ENCODE peak calls at places on chromosomes 16 and 17, in five cellular contexts. One of them, this sample, is unnamed.

GRCh38 chr17:49548506-49549310 is 27.0 kb upstream of the NXPH3 start:
- DNase-seq in thoracic aorta: no peak
- DNase-seq in fibroblast of the aortic adventitia: peak
- DNase-seq in BJ: no peak
- DNase-seq in A549: peak
- DNase-seq in this sample: peak

GRCh38 chr17:4483012-4483840 is 15.5 kb upstream of the SPNS2 start:
- DNase-seq in A549: peak
- DNase-seq in thoracic aorta: no peak
- DNase-seq in BJ: no peak
- DNase-seq in fibroblast of the aortic adventitia: no peak
- DNase-seq in this sample: no peak

GRCh38 chr17:68468334-68468733 is 11.0 kb upstream of the WIPI1 start:
- DNase-seq in fibroblast of the aortic adventitia: peak
- DNase-seq in BJ: no peak
- DNase-seq in A549: no peak
- DNase-seq in thoracic aorta: no peak
- DNase-seq in this sample: peak

GRCh38 chr17:20174588-20175265 is 165.6 kb downstream of the SPECC1 start:
- DNase-seq in BJ: no peak
- DNase-seq in fibroblast of the aortic adventitia: peak
- DNase-seq in thoracic aorta: no peak
- DNase-seq in A549: no peak
- DNase-seq in this sample: peak

GRCh38 chr16:72878301-72879269 is 169.3 kb downstream of the ZFHX3 start:
- DNase-seq in thoracic aorta: no peak
- DNase-seq in BJ: no peak
- DNase-seq in A549: no peak
- DNase-seq in fibroblast of the aortic adventitia: peak
- DNase-seq in this sample: peak

GRCh38 chr17:48027322-48027981 is 10.1 kb downstream of the COPZ2 start:
- DNase-seq in BJ: no peak
- DNase-seq in fibroblast of the aortic adventitia: no peak
- DNase-seq in A549: no peak
- DNase-seq in thoracic aorta: no peak
- DNase-seq in this sample: no peak

GRCh38 chr17:6361733-6362132 is 73.2 kb downstream of the AIPL1 start:
- DNase-seq in BJ: no peak
- DNase-seq in A549: no peak
- DNase-seq in thoracic aorta: no peak
- DNase-seq in fibroblast of the aortic adventitia: no peak
- DNase-seq in this sample: no peak

GRCh38 chr16:88633684-88634140 is 4.7 kb upstream of the IL17C start:
- DNase-seq in A549: peak
- DNase-seq in BJ: no peak
- DNase-seq in fibroblast of the aortic adventitia: peak
- DNase-seq in thoracic aorta: no peak
- DNase-seq in this sample: peak

GRCh38 chr17:29158515-29159275 is 21.5 kb downstream of the MYO18A start:
- DNase-seq in thoracic aorta: no peak
- DNase-seq in BJ: no peak
- DNase-seq in fibroblast of the aortic adventitia: peak
- DNase-seq in A549: no peak
- DNase-seq in this sample: peak

GRCh38 chr16:3508736-3509135 is 7.9 kb downstream of the CLUAP1 start:
- DNase-seq in fibroblast of the aortic adventitia: no peak
- DNase-seq in BJ: no peak
- DNase-seq in A549: no peak
- DNase-seq in thoracic aorta: no peak
- DNase-seq in this sample: no peak

GRCh38 chr17:40355123-40355803 is 9.3 kb downstream of the GJD3 start:
- DNase-seq in thoracic aorta: no peak
- DNase-seq in fibroblast of the aortic adventitia: peak
- DNase-seq in A549: peak
- DNase-seq in BJ: no peak
- DNase-seq in this sample: peak

GRCh38 chr16:66553223-66553622 is 847 bp downstream of the CKLF start:
- DNase-seq in fibroblast of the aortic adventitia: no peak
- DNase-seq in BJ: no peak
- DNase-seq in thoracic aorta: no peak
- DNase-seq in A549: no peak
- DNase-seq in this sample: no peak

GRCh38 chr17:75619506-75620431 is 13.5 kb upstream of the SMIM5 start:
- DNase-seq in thoracic aorta: no peak
- DNase-seq in fibroblast of the aortic adventitia: peak
- DNase-seq in BJ: no peak
- DNase-seq in A549: peak
- DNase-seq in this sample: peak

GRCh38 chr16:49720225-49720624 is 135.7 kb downstream of the ZNF423 start:
- DNase-seq in thoracic aorta: no peak
- DNase-seq in fibroblast of the aortic adventitia: no peak
- DNase-seq in A549: no peak
- DNase-seq in BJ: no peak
- DNase-seq in this sample: no peak

GRCh38 chr16:6335072-6335471 is 997.6 kb upstream of the RBFOX1 start:
- DNase-seq in fibroblast of the aortic adventitia: no peak
- DNase-seq in A549: peak
- DNase-seq in thoracic aorta: no peak
- DNase-seq in BJ: no peak
- DNase-seq in this sample: peak

GRCh38 chr17:36979585-36979941 is 30.8 kb downstream of the AATF start:
- DNase-seq in BJ: no peak
- DNase-seq in A549: no peak
- DNase-seq in thoracic aorta: no peak
- DNase-seq in fibroblast of the aortic adventitia: no peak
- DNase-seq in this sample: no peak

GRCh38 chr16:67162439-67163163 is 1.9 kb upstream of the HSF4 start:
- DNase-seq in thoracic aorta: no peak
- DNase-seq in BJ: no peak
- DNase-seq in fibroblast of the aortic adventitia: no peak
- DNase-seq in A549: no peak
- DNase-seq in this sample: peak

GRCh38 chr17:77438241-77439204 is 297.8 kb downstream of the SEC14L1 start:
- DNase-seq in A549: no peak
- DNase-seq in thoracic aorta: no peak
- DNase-seq in fibroblast of the aortic adventitia: no peak
- DNase-seq in BJ: no peak
- DNase-seq in this sample: no peak

GRCh38 chr17:45228985-45229517 is 7.4 kb downstream of the FMNL1 start:
- DNase-seq in fibroblast of the aortic adventitia: peak
- DNase-seq in A549: peak
- DNase-seq in thoracic aorta: peak
- DNase-seq in BJ: no peak
- DNase-seq in this sample: peak

GRCh38 chr17:68704897-68705296 is 103.7 kb upstream of the FAM20A start:
- DNase-seq in A549: no peak
- DNase-seq in fibroblast of the aortic adventitia: peak
- DNase-seq in thoracic aorta: no peak
- DNase-seq in BJ: peak
- DNase-seq in this sample: no peak

GRCh38 chr17:11336290-11336995 is 95.4 kb downstream of the SHISA6 start:
- DNase-seq in A549: no peak
- DNase-seq in thoracic aorta: no peak
- DNase-seq in BJ: no peak
- DNase-seq in fibroblast of the aortic adventitia: no peak
- DNase-seq in this sample: no peak

GRCh38 chr16:30844671-30845449 is 49.0 kb downstream of the BCL7C start:
- DNase-seq in fibroblast of the aortic adventitia: peak
- DNase-seq in BJ: peak
- DNase-seq in thoracic aorta: peak
- DNase-seq in A549: peak
- DNase-seq in this sample: peak
- H3K4me3 ChIP-seq in fibroblast of the aortic adventitia: peak
- H3K4me3 ChIP-seq in BJ: no peak
- H3K4me3 ChIP-seq in thoracic aorta: peak
- H3K4me3 ChIP-seq in A549: no peak
- H3K4me3 ChIP-seq in this sample: peak

DNA sequence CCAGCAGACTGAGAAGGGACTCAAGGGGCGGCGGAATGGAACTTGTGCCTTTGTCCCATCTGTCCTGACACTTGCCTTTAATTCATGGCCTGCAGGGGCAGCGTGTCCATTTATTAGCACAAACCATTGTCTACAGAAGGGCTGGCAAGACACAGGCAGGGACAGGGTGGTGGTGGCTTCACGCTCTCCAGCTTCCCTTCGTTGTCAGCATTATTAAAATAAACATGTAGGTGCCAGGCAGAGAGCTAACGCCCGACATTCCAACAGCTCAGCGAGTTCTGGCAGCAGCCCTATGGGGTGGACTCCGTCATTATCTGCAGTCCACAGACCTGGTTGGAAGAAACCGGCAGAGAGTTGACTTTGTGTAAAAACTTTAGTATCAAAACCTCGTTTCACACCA is 16.3 kb downstream of the DNAI2 start:
- DNase-seq in A549: no peak
- DNase-seq in BJ: no peak
- DNase-seq in thoracic aorta: no peak
- DNase-seq in fibroblast of the aortic adventitia: no peak
- DNase-seq in this sample: no peak
- TF ChIP-seq CTCF in A549: no peak
- TF ChIP-seq CTCF in BJ: no peak
- TF ChIP-seq CTCF in thoracic aorta: no peak
- TF ChIP-seq CTCF in fibroblast of the aortic adventitia: no peak
- TF ChIP-seq CTCF in this sample: no peak

DNA sequence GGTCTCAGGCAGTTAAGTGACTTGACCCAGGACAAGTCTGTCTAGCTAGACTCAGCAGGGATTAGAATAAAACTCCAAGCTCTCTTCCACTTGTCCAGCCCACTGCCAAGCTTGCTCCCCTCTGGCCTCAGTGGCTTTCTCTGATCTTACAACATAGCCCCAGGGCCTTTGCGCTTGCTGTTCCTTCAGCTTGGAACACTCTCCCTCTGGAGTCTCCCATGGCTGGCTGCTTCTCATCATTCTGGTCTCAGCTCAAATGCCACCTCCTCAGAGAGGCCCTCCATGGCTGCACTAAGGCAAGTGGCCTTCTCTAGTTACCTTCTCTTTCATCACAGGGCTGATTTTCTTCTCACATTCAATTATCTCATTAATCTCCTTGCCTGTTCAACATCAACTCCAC is 1.1 kb downstream of the TVP23A start:
- DNase-seq in fibroblast of the aortic adventitia: no peak
- DNase-seq in BJ: no peak
- DNase-seq in A549: no peak
- DNase-seq in thoracic aorta: no peak
- DNase-seq in this sample: no peak
- H3K4me3 ChIP-seq in fibroblast of the aortic adventitia: no peak
- H3K4me3 ChIP-seq in BJ: no peak
- H3K4me3 ChIP-seq in A549: no peak
- H3K4me3 ChIP-seq in thoracic aorta: no peak
- H3K4me3 ChIP-seq in this sample: no peak

GRCh38 chr16:48539485-48540221 is 70.3 kb downstream of the N4BP1 start:
- DNase-seq in BJ: no peak
- DNase-seq in thoracic aorta: no peak
- DNase-seq in fibroblast of the aortic adventitia: no peak
- DNase-seq in A549: no peak
- DNase-seq in this sample: no peak

GRCh38 chr16:48540222-48540900 is 69.6 kb downstream of the N4BP1 start:
- DNase-seq in thoracic aorta: no peak
- DNase-seq in fibroblast of the aortic adventitia: no peak
- DNase-seq in A549: no peak
- DNase-seq in BJ: no peak
- DNase-seq in this sample: no peak

GRCh38 chr16:48537275-48537674 is 72.7 kb downstream of the N4BP1 start:
- DNase-seq in thoracic aorta: no peak
- DNase-seq in BJ: no peak
- DNase-seq in fibroblast of the aortic adventitia: no peak
- DNase-seq in A549: no peak
- DNase-seq in this sample: no peak

GRCh38 chr16:48537909-48538745 is 71.9 kb downstream of the N4BP1 start:
- DNase-seq in fibroblast of the aortic adventitia: peak
- DNase-seq in BJ: no peak
- DNase-seq in A549: no peak
- DNase-seq in thoracic aorta: no peak
- DNase-seq in this sample: peak

GRCh38 chr16:48538746-48539484 is 71.1 kb downstream of the N4BP1 start:
- DNase-seq in BJ: no peak
- DNase-seq in A549: no peak
- DNase-seq in fibroblast of the aortic adventitia: no peak
- DNase-seq in thoracic aorta: no peak
- DNase-seq in this sample: no peak
- TF ChIP-seq CTCF in BJ: peak
- TF ChIP-seq CTCF in A549: peak
- TF ChIP-seq CTCF in fibroblast of the aortic adventitia: peak
- TF ChIP-seq CTCF in thoracic aorta: no peak
- TF ChIP-seq CTCF in this sample: peak

DNA sequence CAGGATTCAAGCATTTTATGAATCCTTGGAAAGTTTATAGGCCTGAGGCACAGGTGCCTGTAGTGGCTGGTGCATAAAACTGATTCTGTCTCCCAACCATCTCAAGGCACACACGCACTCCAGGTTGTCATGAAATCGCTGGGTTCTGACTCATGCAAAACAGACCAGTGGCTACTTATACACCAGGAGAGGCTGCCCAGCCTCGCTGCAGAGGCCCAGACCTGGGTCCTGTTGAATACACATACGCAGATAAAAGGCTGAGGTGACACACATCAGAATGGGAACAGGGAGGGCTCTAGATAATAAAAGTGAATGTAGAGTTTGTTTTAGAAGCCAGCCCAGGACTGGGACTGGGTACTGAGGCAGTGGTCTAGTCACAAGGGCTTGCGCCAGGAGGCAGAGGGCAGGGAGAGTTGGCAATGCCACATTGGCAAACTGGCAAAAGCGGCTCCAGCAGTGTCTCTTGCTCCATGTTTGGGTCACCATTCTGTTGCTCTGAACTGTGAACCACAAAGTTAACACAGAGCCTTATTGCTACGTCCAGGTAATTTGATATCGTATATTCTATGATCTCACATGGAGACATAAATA is 13.6 kb downstream of the OR1D5 start:
- DNase-seq in fibroblast of the aortic adventitia: no peak
- DNase-seq in A549: no peak
- DNase-seq in thoracic aorta: no peak
- DNase-seq in BJ: no peak
- DNase-seq in this sample: no peak
- H3K4me3 ChIP-seq in fibroblast of the aortic adventitia: peak
- H3K4me3 ChIP-seq in A549: peak
- H3K4me3 ChIP-seq in thoracic aorta: peak
- H3K4me3 ChIP-seq in BJ: peak
- H3K4me3 ChIP-seq in this sample: peak

GRCh38 chr16:56645311-56645710 is 6.4 kb upstream of the MT1B start:
- DNase-seq in BJ: no peak
- DNase-seq in fibroblast of the aortic adventitia: no peak
- DNase-seq in A549: no peak
- DNase-seq in thoracic aorta: no peak
- DNase-seq in this sample: no peak

GRCh38 chr16:56645838-56646237 is 5.8 kb upstream of the MT1B start:
- DNase-seq in fibroblast of the aortic adventitia: no peak
- DNase-seq in A549: no peak
- DNase-seq in thoracic aorta: no peak
- DNase-seq in BJ: no peak
- DNase-seq in this sample: no peak

GRCh38 chr16:56641166-56641565 is 2.7 kb downstream of the MT1A start:
- DNase-seq in A549: no peak
- DNase-seq in thoracic aorta: no peak
- DNase-seq in BJ: no peak
- DNase-seq in fibroblast of the aortic adventitia: no peak
- DNase-seq in this sample: no peak

GRCh38 chr16:56643080-56643778 is 4.8 kb downstream of the MT1A start:
- DNase-seq in BJ: no peak
- DNase-seq in fibroblast of the aortic adventitia: peak
- DNase-seq in thoracic aorta: peak
- DNase-seq in A549: peak
- DNase-seq in this sample: peak

GRCh38 chr16:56643833-56644232 is 5.4 kb downstream of the MT1A start:
- DNase-seq in fibroblast of the aortic adventitia: no peak
- DNase-seq in A549: no peak
- DNase-seq in thoracic aorta: no peak
- DNase-seq in BJ: no peak
- DNase-seq in this sample: no peak
- TF ChIP-seq CTCF in fibroblast of the aortic adventitia: no peak
- TF ChIP-seq CTCF in A549: peak
- TF ChIP-seq CTCF in thoracic aorta: no peak
- TF ChIP-seq CTCF in BJ: no peak
- TF ChIP-seq CTCF in this sample: no peak